ENCODE peak calls at places on chromosomes 13 and 19, in ten cellular contexts. One of them, this sample, is unnamed.

GRCh38 chr13:38607136-38607535 is 79.7 kb upstream of the FREM2 start:
- DNase-seq in Peyer's patch: no peak
- DNase-seq in ascending aorta: no peak
- DNase-seq in heart left ventricle: no peak
- DNase-seq in H1: no peak
- DNase-seq in adrenal gland: no peak
- DNase-seq in left ventricle myocardium inferior: no peak
- DNase-seq in upper lobe of right lung: no peak
- DNase-seq in GM12878: no peak
- DNase-seq in CD8-positive, alpha-beta T cell: no peak
- DNase-seq in this sample: no peak

GRCh38 chr13:37453246-37453645 is 145.3 kb downstream of the POSTN start:
- DNase-seq in Peyer's patch: no peak
- DNase-seq in ascending aorta: no peak
- DNase-seq in heart left ventricle: no peak
- DNase-seq in H1: no peak
- DNase-seq in adrenal gland: no peak
- DNase-seq in left ventricle myocardium inferior: no peak
- DNase-seq in upper lobe of right lung: no peak
- DNase-seq in GM12878: no peak
- DNase-seq in CD8-positive, alpha-beta T cell: no peak
- DNase-seq in this sample: no peak

GRCh38 chr13:105996391-105997028 is 539.0 kb downstream of the EFNB2 start:
- DNase-seq in Peyer's patch: no peak
- DNase-seq in ascending aorta: no peak
- DNase-seq in heart left ventricle: no peak
- DNase-seq in H1: no peak
- DNase-seq in adrenal gland: no peak
- DNase-seq in left ventricle myocardium inferior: no peak
- DNase-seq in upper lobe of right lung: no peak
- DNase-seq in GM12878: no peak
- DNase-seq in CD8-positive, alpha-beta T cell: no peak
- DNase-seq in this sample: no peak

GRCh38 chr19:41734585-41734984 is 20.7 kb upstream of the CEACAM6 start:
- DNase-seq in Peyer's patch: peak; percentile 83
- DNase-seq in ascending aorta: no peak
- DNase-seq in heart left ventricle: no peak
- DNase-seq in H1: no peak
- DNase-seq in adrenal gland: no peak
- DNase-seq in left ventricle myocardium inferior: no peak
- DNase-seq in upper lobe of right lung: no peak
- DNase-seq in GM12878: no peak
- DNase-seq in CD8-positive, alpha-beta T cell: no peak
- DNase-seq in this sample: no peak

GRCh38 chr19:3852614-3853254 is 16.1 kb downstream of the ZFR2 start:
- DNase-seq in Peyer's patch: peak; percentile 76
- DNase-seq in ascending aorta: no peak
- DNase-seq in heart left ventricle: no peak
- DNase-seq in H1: peak; percentile 59
- DNase-seq in adrenal gland: peak; percentile 15
- DNase-seq in left ventricle myocardium inferior: no peak
- DNase-seq in upper lobe of right lung: no peak
- DNase-seq in GM12878: no peak
- DNase-seq in CD8-positive, alpha-beta T cell: peak; percentile 54
- DNase-seq in this sample: no peak

GRCh38 chr13:42893346-42893745 is 98.7 kb downstream of the EPSTI1 start:
- DNase-seq in Peyer's patch: no peak
- DNase-seq in ascending aorta: no peak
- DNase-seq in heart left ventricle: no peak
- DNase-seq in H1: no peak
- DNase-seq in adrenal gland: peak; percentile 69
- DNase-seq in left ventricle myocardium inferior: no peak
- DNase-seq in upper lobe of right lung: no peak
- DNase-seq in GM12878: no peak
- DNase-seq in CD8-positive, alpha-beta T cell: no peak
- DNase-seq in this sample: no peak

GRCh38 chr19:41928754-41929535 is 696 bp upstream of the ERFL start:
- DNase-seq in Peyer's patch: peak; percentile 68
- DNase-seq in ascending aorta: no peak
- DNase-seq in heart left ventricle: no peak
- DNase-seq in H1: no peak
- DNase-seq in adrenal gland: no peak
- DNase-seq in left ventricle myocardium inferior: no peak
- DNase-seq in upper lobe of right lung: no peak
- DNase-seq in GM12878: no peak
- DNase-seq in CD8-positive, alpha-beta T cell: peak; percentile 34
- DNase-seq in this sample: no peak

GRCh38 chr19:38657633-38658222 is 10.3 kb downstream of the ACTN4 start:
- DNase-seq in Peyer's patch: no peak
- DNase-seq in ascending aorta: no peak
- DNase-seq in heart left ventricle: no peak
- DNase-seq in H1: no peak
- DNase-seq in adrenal gland: peak; percentile 60
- DNase-seq in left ventricle myocardium inferior: no peak
- DNase-seq in upper lobe of right lung: no peak
- DNase-seq in GM12878: no peak
- DNase-seq in CD8-positive, alpha-beta T cell: no peak
- DNase-seq in this sample: no peak

GRCh38 chr13:37534181-37534580 is 64.4 kb downstream of the POSTN start:
- DNase-seq in Peyer's patch: no peak
- DNase-seq in ascending aorta: no peak
- DNase-seq in heart left ventricle: no peak
- DNase-seq in H1: no peak
- DNase-seq in adrenal gland: no peak
- DNase-seq in left ventricle myocardium inferior: no peak
- DNase-seq in upper lobe of right lung: no peak
- DNase-seq in GM12878: no peak
- DNase-seq in CD8-positive, alpha-beta T cell: no peak
- DNase-seq in this sample: no peak

GRCh38 chr13:75875450-75875849 is 239.3 kb downstream of the LMO7 start:
- DNase-seq in Peyer's patch: no peak
- DNase-seq in ascending aorta: no peak
- DNase-seq in heart left ventricle: no peak
- DNase-seq in H1: no peak
- DNase-seq in adrenal gland: no peak
- DNase-seq in left ventricle myocardium inferior: no peak
- DNase-seq in upper lobe of right lung: no peak
- DNase-seq in GM12878: no peak
- DNase-seq in CD8-positive, alpha-beta T cell: no peak
- DNase-seq in this sample: no peak

GRCh38 chr13:48304132-48304876 is 753 bp downstream of the RB1 start:
- DNase-seq in Peyer's patch: peak; percentile 83
- DNase-seq in ascending aorta: no peak
- DNase-seq in heart left ventricle: peak; percentile 47
- DNase-seq in H1: no peak
- DNase-seq in adrenal gland: peak; percentile 59
- DNase-seq in left ventricle myocardium inferior: peak; percentile 36
- DNase-seq in upper lobe of right lung: no peak
- DNase-seq in GM12878: peak; percentile 92
- DNase-seq in CD8-positive, alpha-beta T cell: no peak
- DNase-seq in this sample: no peak

GRCh38 chr13:25733061-25733491 is 318.7 kb downstream of the SHISA2 start:
- DNase-seq in Peyer's patch: no peak
- DNase-seq in ascending aorta: no peak
- DNase-seq in heart left ventricle: no peak
- DNase-seq in H1: no peak
- DNase-seq in adrenal gland: no peak
- DNase-seq in left ventricle myocardium inferior: no peak
- DNase-seq in upper lobe of right lung: no peak
- DNase-seq in GM12878: no peak
- DNase-seq in CD8-positive, alpha-beta T cell: no peak
- DNase-seq in this sample: no peak

GRCh38 chr19:10692673-10693264 is 8.5 kb upstream of the QTRT1 start:
- DNase-seq in Peyer's patch: no peak
- DNase-seq in ascending aorta: no peak
- DNase-seq in heart left ventricle: no peak
- DNase-seq in H1: no peak
- DNase-seq in adrenal gland: no peak
- DNase-seq in left ventricle myocardium inferior: no peak
- DNase-seq in upper lobe of right lung: no peak
- DNase-seq in GM12878: no peak
- DNase-seq in CD8-positive, alpha-beta T cell: no peak
- DNase-seq in this sample: no peak

GRCh38 chr13:27130223-27131015 is 41.2 kb downstream of the USP12 start:
- DNase-seq in Peyer's patch: no peak
- DNase-seq in ascending aorta: no peak
- DNase-seq in heart left ventricle: no peak
- DNase-seq in H1: no peak
- DNase-seq in adrenal gland: peak; percentile 32
- DNase-seq in left ventricle myocardium inferior: no peak
- DNase-seq in upper lobe of right lung: no peak
- DNase-seq in GM12878: no peak
- DNase-seq in CD8-positive, alpha-beta T cell: no peak
- DNase-seq in this sample: no peak

GRCh38 chr13:26257049-26257448 is 3.1 kb downstream of the CDK8 start:
- DNase-seq in Peyer's patch: no peak
- DNase-seq in ascending aorta: no peak
- DNase-seq in heart left ventricle: no peak
- DNase-seq in H1: no peak
- DNase-seq in adrenal gland: no peak
- DNase-seq in left ventricle myocardium inferior: no peak
- DNase-seq in upper lobe of right lung: no peak
- DNase-seq in GM12878: no peak
- DNase-seq in CD8-positive, alpha-beta T cell: no peak
- DNase-seq in this sample: no peak

GRCh38 chr13:99434258-99434788 is 66.9 kb upstream of the TM9SF2 start:
- DNase-seq in Peyer's patch: peak; percentile 86
- DNase-seq in ascending aorta: no peak
- DNase-seq in heart left ventricle: no peak
- DNase-seq in H1: no peak
- DNase-seq in adrenal gland: peak; percentile 15
- DNase-seq in left ventricle myocardium inferior: no peak
- DNase-seq in upper lobe of right lung: no peak
- DNase-seq in GM12878: no peak
- DNase-seq in CD8-positive, alpha-beta T cell: peak; percentile 82
- DNase-seq in this sample: no peak

GRCh38 chr13:99433543-99434075 is 67.7 kb upstream of the TM9SF2 start:
- DNase-seq in Peyer's patch: no peak
- DNase-seq in ascending aorta: no peak
- DNase-seq in heart left ventricle: no peak
- DNase-seq in H1: no peak
- DNase-seq in adrenal gland: no peak
- DNase-seq in left ventricle myocardium inferior: no peak
- DNase-seq in upper lobe of right lung: no peak
- DNase-seq in GM12878: no peak
- DNase-seq in CD8-positive, alpha-beta T cell: no peak
- DNase-seq in this sample: no peak

GRCh38 chr13:99436013-99436412 is 65.3 kb upstream of the TM9SF2 start:
- DNase-seq in Peyer's patch: no peak
- DNase-seq in ascending aorta: no peak
- DNase-seq in heart left ventricle: no peak
- DNase-seq in H1: no peak
- DNase-seq in adrenal gland: no peak
- DNase-seq in left ventricle myocardium inferior: no peak
- DNase-seq in upper lobe of right lung: no peak
- DNase-seq in GM12878: no peak
- DNase-seq in CD8-positive, alpha-beta T cell: no peak
- DNase-seq in this sample: no peak

GRCh38 chr13:99436686-99437416 is 64.4 kb upstream of the TM9SF2 start:
- DNase-seq in Peyer's patch: peak; percentile 96
- DNase-seq in ascending aorta: peak; percentile 33
- DNase-seq in heart left ventricle: peak; percentile 86
- DNase-seq in H1: peak; percentile 97
- DNase-seq in adrenal gland: peak; percentile 89
- DNase-seq in left ventricle myocardium inferior: peak; percentile 85
- DNase-seq in upper lobe of right lung: peak; percentile 92
- DNase-seq in GM12878: no peak
- DNase-seq in CD8-positive, alpha-beta T cell: peak; percentile 95
- DNase-seq in this sample: peak; percentile 64

DNA sequence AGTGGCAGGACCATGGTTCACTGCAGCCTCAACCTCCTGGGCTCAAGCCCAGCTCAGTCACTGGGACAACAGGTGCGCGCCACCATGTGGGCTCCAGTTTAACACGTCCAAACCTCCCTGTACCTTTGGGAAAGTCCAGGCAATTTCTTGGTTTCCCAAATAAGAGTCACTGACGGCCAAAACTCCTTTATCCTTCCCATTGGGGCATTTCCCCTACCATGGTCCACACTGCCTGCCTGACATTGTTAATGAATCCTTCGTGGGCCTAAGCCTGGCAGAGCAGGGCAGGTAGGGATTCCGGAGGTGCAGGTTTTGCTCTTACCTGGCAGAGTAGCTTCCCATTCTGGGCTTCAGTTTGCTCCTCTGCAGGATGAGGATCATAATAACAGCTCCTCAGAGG is 66.2 kb upstream of the TM9SF2 start:
- DNase-seq in Peyer's patch: no peak
- DNase-seq in ascending aorta: no peak
- DNase-seq in heart left ventricle: no peak
- DNase-seq in H1: no peak
- DNase-seq in adrenal gland: no peak
- DNase-seq in left ventricle myocardium inferior: no peak
- DNase-seq in upper lobe of right lung: no peak
- DNase-seq in GM12878: no peak
- DNase-seq in CD8-positive, alpha-beta T cell: no peak
- DNase-seq in this sample: no peak
- H3K4me1 ChIP-seq in Peyer's patch: no peaks in the 10 kb centered on the region
- H3K4me1 ChIP-seq in ascending aorta: no peaks in the 10 kb centered on the region
- H3K4me1 ChIP-seq in heart left ventricle: no peaks in the 10 kb centered on the region
- H3K4me1 ChIP-seq in H1: peaks cover 11% of the 10 kb centered on the region
- H3K4me1 ChIP-seq in adrenal gland: peaks cover 15% of the 10 kb centered on the region
- H3K4me1 ChIP-seq in left ventricle myocardium inferior: peaks cover 17% of the 10 kb centered on the region
- H3K4me1 ChIP-seq in upper lobe of right lung: peaks cover 17% of the 10 kb centered on the region
- H3K4me1 ChIP-seq in GM12878: peaks cover 63% of the 10 kb centered on the region
- H3K4me1 ChIP-seq in CD8-positive, alpha-beta T cell: peaks cover 58% of the 10 kb centered on the region
- H3K4me1 ChIP-seq in this sample: no peaks in the 10 kb centered on the region

GRCh38 chr19:7926021-7926726 is at the start of gene CTXN1:
- DNase-seq in Peyer's patch: peak; percentile 81
- DNase-seq in ascending aorta: no peak
- DNase-seq in heart left ventricle: peak; percentile 74
- DNase-seq in H1: peak; percentile 91
- DNase-seq in adrenal gland: peak; percentile 90
- DNase-seq in left ventricle myocardium inferior: peak; percentile 71
- DNase-seq in upper lobe of right lung: peak; percentile 83
- DNase-seq in GM12878: no peak
- DNase-seq in CD8-positive, alpha-beta T cell: peak; percentile 76
- DNase-seq in this sample: no peak
- H3K4me1 ChIP-seq in Peyer's patch: no peaks in the 10 kb centered on the region
- H3K4me1 ChIP-seq in ascending aorta: peaks cover 29% of the 10 kb centered on the region
- H3K4me1 ChIP-seq in heart left ventricle: peaks cover 25% of the 10 kb centered on the region
- H3K4me1 ChIP-seq in H1: no peaks in the 10 kb centered on the region
- H3K4me1 ChIP-seq in adrenal gland: peaks cover 54% of the 10 kb centered on the region
- H3K4me1 ChIP-seq in left ventricle myocardium inferior: peaks cover 65% of the 10 kb centered on the region
- H3K4me1 ChIP-seq in upper lobe of right lung: peaks cover 28% of the 10 kb centered on the region
- H3K4me1 ChIP-seq in GM12878: peaks cover 2% of the 10 kb centered on the region
- H3K4me1 ChIP-seq in CD8-positive, alpha-beta T cell: peaks cover 21% of the 10 kb centered on the region
- H3K4me1 ChIP-seq in this sample: peaks cover 38% of the 10 kb centered on the region

GRCh38 chr13:41596190-41596589 is 138.8 kb downstream of the RGCC start:
- DNase-seq in Peyer's patch: no peak
- DNase-seq in ascending aorta: no peak
- DNase-seq in heart left ventricle: no peak
- DNase-seq in H1: no peak
- DNase-seq in adrenal gland: no peak
- DNase-seq in left ventricle myocardium inferior: no peak
- DNase-seq in upper lobe of right lung: no peak
- DNase-seq in GM12878: no peak
- DNase-seq in CD8-positive, alpha-beta T cell: no peak
- DNase-seq in this sample: no peak
- H3K4me1 ChIP-seq in Peyer's patch: no peaks in the 10 kb centered on the region
- H3K4me1 ChIP-seq in ascending aorta: no peaks in the 10 kb centered on the region
- H3K4me1 ChIP-seq in heart left ventricle: no peaks in the 10 kb centered on the region
- H3K4me1 ChIP-seq in H1: no peaks in the 10 kb centered on the region
- H3K4me1 ChIP-seq in adrenal gland: peaks cover 9% of the 10 kb centered on the region
- H3K4me1 ChIP-seq in left ventricle myocardium inferior: peaks cover 18% of the 10 kb centered on the region
- H3K4me1 ChIP-seq in upper lobe of right lung: peaks cover 6% of the 10 kb centered on the region
- H3K4me1 ChIP-seq in GM12878: no peaks in the 10 kb centered on the region
- H3K4me1 ChIP-seq in CD8-positive, alpha-beta T cell: no peaks in the 10 kb centered on the region
- H3K4me1 ChIP-seq in this sample: no peaks in the 10 kb centered on the region

GRCh38 chr13:73339086-73339485 is 280.3 kb downstream of the KLF5 start:
- DNase-seq in Peyer's patch: no peak
- DNase-seq in ascending aorta: no peak
- DNase-seq in heart left ventricle: no peak
- DNase-seq in H1: no peak
- DNase-seq in adrenal gland: no peak
- DNase-seq in left ventricle myocardium inferior: no peak
- DNase-seq in upper lobe of right lung: no peak
- DNase-seq in GM12878: no peak
- DNase-seq in CD8-positive, alpha-beta T cell: no peak
- DNase-seq in this sample: no peak
- H3K4me1 ChIP-seq in Peyer's patch: no peaks in the 10 kb centered on the region
- H3K4me1 ChIP-seq in ascending aorta: no peaks in the 10 kb centered on the region
- H3K4me1 ChIP-seq in heart left ventricle: no peaks in the 10 kb centered on the region
- H3K4me1 ChIP-seq in H1: no peaks in the 10 kb centered on the region
- H3K4me1 ChIP-seq in adrenal gland: no peaks in the 10 kb centered on the region
- H3K4me1 ChIP-seq in left ventricle myocardium inferior: no peaks in the 10 kb centered on the region
- H3K4me1 ChIP-seq in upper lobe of right lung: no peaks in the 10 kb centered on the region
- H3K4me1 ChIP-seq in GM12878: no peaks in the 10 kb centered on the region
- H3K4me1 ChIP-seq in CD8-positive, alpha-beta T cell: no peaks in the 10 kb centered on the region
- H3K4me1 ChIP-seq in this sample: no peaks in the 10 kb centered on the region